ENCODE peak calls at places on chromosome 3, in eight cellular contexts. C is neural progenitor cell, B is PC-3, H is mammary epithelial cell, E is PC-9, X is GM23248, O is SK-N-MC, A is astrocyte. N is an unnamed sample.

GRCh38 chr3:185702564-185703225 is 116.6 kb downstream of the SENP2 start:
- DNase-seq in C (no peak), B (no peak), H (no peak), E (no peak), X (no peak), O (no peak), A (no peak), N (no peak)

GRCh38 chr3:141950572-141951493 is 74.4 kb downstream of the ATP1B3 start:
- DNase-seq in C (no peak), B (no peak), H (no peak), E (no peak), X (no peak), O (no peak), A (no peak), N (no peak)

GRCh38 chr3:136752046-136752326 is 192 bp downstream of the STAG1 start:
- DNase-seq in C (peak; percentile 91), B (no peak), H (no peak), E (no peak), X (peak; percentile 84), O (no peak), A (no peak), N (no peak)

GRCh38 chr3:164452707-164453106 is 625.6 kb downstream of the SI start:
- DNase-seq in C (no peak), B (no peak), H (no peak), E (no peak), X (peak; percentile 64), O (no peak), A (no peak), N (no peak)

GRCh38 chr3:125052671-125053303 is 3.0 kb downstream of the HEG1 start:
- DNase-seq in C (peak; percentile 44), B (peak; percentile 66), H (peak; percentile 40), E (no peak), X (peak; percentile 95), O (no peak), A (peak; percentile 92), N (peak; percentile 81)

GRCh38 chr3:105960381-105960780 is 91.6 kb upstream of the CBLB start:
- DNase-seq in C (peak; percentile 5), B (no peak), H (no peak), E (no peak), X (no peak), O (no peak), A (no peak), N (no peak)

GRCh38 chr3:118641608-118642007 is 393.0 kb downstream of the IGSF11 start:
- DNase-seq in C (peak; percentile 77), B (no peak), H (no peak), E (no peak), X (peak; percentile 12), O (no peak), A (no peak), N (no peak)

GRCh38 chr3:137762674-137763593 is 1.2 kb upstream of the SOX14 start:
- DNase-seq in C (no peak), B (no peak), H (no peak), E (no peak), X (no peak), O (no peak), A (no peak), N (no peak)

GRCh38 chr3:14352002-14352627 is 50.3 kb upstream of the SLC6A6 start:
- DNase-seq in C (no peak), B (peak; percentile 26), H (no peak), E (no peak), X (peak; percentile 25), O (no peak), A (no peak), N (peak; percentile 87)

GRCh38 chr3:42118762-42119361 is 27.7 kb downstream of the TRAK1 start:
- DNase-seq in C (peak; percentile 43), B (peak; percentile 85), H (peak; percentile 66), E (peak; percentile 68), X (peak; percentile 42), O (no peak), A (no peak), N (peak; percentile 43)

DNA sequence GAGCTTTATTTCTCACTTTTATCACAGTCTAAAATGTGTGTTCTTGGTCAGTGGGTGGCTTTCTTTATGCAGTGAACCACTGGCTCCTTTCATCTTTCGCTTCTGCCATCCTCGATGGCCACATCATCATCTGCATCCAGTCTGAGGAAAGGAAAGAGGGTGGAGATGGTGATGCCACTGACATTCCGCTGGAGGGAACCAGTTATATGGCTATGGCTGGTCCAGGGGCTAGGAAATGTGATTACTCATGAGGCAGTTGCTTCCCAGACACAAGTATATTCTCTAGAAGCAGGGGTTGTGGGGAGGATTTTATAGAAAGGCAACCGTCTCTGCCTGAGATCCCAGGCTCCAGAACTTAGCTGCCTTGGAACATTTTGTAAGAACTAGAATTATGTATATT is 246.7 kb upstream of the AZI2 start:
- DNase-seq in C (no peak), B (peak; percentile 24), H (no peak), E (no peak), X (no peak), O (no peak), A (no peak), N (no peak)
- TF ChIP-seq EZH2 in C (no peak), B (no peak), H (no peak), E (no peak), X (no peak), O (no peak), A (no peak), N (no peak)

GRCh38 chr3:46463120-46463867 is 1.4 kb downstream of the LTF start:
- DNase-seq in C (no peak), B (no peak), H (no peak), E (no peak), X (no peak), O (no peak), A (no peak), N (no peak)
- H3K4me3 ChIP-seq in C (no peak overlapping the region), B (no peak overlapping the region), H (no peak overlapping the region), E (no peak overlapping the region), X (no peak overlapping the region), O (no peak overlapping the region), A (no peak overlapping the region), N (no peak overlapping the region)

DNA sequence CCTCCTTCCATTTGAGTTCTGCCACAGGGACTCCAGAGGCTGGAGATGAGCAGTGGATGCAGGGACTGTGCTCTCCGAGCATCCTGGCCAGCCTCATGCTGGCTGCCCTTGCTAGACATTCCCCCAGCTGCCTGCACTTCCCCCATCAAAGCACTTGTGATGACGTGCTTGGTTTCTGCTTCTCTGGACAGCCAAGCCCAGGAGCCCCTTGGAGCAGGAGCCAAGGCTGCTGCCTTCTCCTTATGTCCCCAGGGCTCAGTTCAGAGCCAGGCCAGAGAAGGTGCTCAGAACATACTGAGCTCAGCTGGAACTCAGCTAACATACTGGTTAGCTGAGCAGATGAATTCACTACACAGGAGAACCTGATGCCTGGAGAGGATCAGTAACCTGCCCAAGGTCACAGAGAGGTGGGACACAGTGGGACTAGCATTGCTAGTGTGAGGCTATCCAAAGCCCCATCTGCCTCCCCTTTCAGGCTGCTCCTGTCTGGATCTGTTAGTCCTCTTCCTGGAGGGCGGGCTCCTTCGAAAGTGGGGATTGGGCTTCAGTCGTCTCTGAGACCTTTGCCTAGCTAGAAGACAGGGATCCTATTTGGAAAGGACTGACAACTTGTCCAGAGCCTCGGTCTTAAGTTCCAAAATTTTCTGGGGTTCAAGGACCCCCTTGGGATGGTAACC is 4.3 kb downstream of the PCBP4 start:
- DNase-seq in C (no peak), B (no peak), H (no peak), E (no peak), X (no peak), O (no peak), A (no peak), N (no peak)
- H3K27ac ChIP-seq in C (no peak overlapping the region), B (no peak overlapping the region), H (no peak overlapping the region), E (no peak overlapping the region), X (no peak overlapping the region), O (no peak overlapping the region), A (no peak overlapping the region), N (no peak overlapping the region)

DNA sequence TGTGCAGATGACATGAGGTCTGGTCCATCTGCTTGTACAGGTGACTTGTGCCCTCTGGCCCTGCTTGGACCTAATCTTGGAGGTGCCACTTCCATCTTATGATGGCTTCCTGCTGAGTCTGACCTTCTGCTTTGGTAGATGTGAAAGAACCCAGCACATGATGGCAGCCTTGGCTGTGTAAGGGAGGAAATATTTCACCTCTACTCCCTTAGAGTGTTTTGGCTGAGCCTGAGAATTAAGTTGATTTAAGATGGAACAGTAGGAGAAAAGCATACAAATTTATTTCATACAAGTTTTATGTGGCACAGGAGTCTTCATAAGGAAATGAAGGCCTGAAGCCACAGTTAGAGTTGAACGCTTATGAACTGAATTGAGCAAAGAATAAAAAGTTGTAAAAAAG is 27.6 kb upstream of the CDCP1 start:
- DNase-seq in C (no peak), B (no peak), H (no peak), E (no peak), X (no peak), O (no peak), A (no peak), N (no peak)
- TF ChIP-seq EZH2 in C (no peak), B (no peak), H (no peak), E (no peak), X (no peak), O (no peak), A (no peak), N (no peak)

GRCh38 chr3:32177702-32178198 is 60.7 kb upstream of the CMTM8 start:
- DNase-seq in C (peak; percentile 87), B (peak; percentile 97), H (peak; percentile 79), E (peak; percentile 67), X (peak; percentile 74), O (no peak), A (peak; percentile 63), N (peak; percentile 83)

GRCh38 chr3:32184187-32184730 is 54.2 kb upstream of the CMTM8 start:
- DNase-seq in C (no peak), B (no peak), H (peak; percentile 53), E (no peak), X (peak; percentile 62), O (no peak), A (peak; percentile 86), N (no peak)

GRCh38 chr3:32180151-32180850 is 58.2 kb upstream of the CMTM8 start:
- DNase-seq in C (no peak), B (no peak), H (no peak), E (no peak), X (no peak), O (no peak), A (no peak), N (no peak)

GRCh38 chr3:32181801-32182200 is 56.7 kb upstream of the CMTM8 start:
- DNase-seq in C (no peak), B (no peak), H (no peak), E (no peak), X (no peak), O (no peak), A (no peak), N (no peak)

GRCh38 chr3:32181370-32181769 is 57.1 kb upstream of the CMTM8 start:
- DNase-seq in C (no peak), B (no peak), H (no peak), E (no peak), X (no peak), O (no peak), A (no peak), N (no peak)
- H3K4me3 ChIP-seq in C (no peak overlapping the region), B (no peak overlapping the region), H (no peak overlapping the region), E (no peak overlapping the region), X (no peak overlapping the region), O (no peak overlapping the region), A (no peak overlapping the region), N (no peak overlapping the region)

GRCh38 chr3:16510620-16511319 is 2.7 kb downstream of the RFTN1 start:
- DNase-seq in C (no peak), B (no peak), H (no peak), E (no peak), X (no peak), O (no peak), A (no peak), N (no peak)
- H3K27ac ChIP-seq in C (no peak overlapping the region), B (no peak overlapping the region), H (no peak overlapping the region), E (no peak overlapping the region), X (peak overlapping the region; percentile 74), O (no peak overlapping the region), A (no peak overlapping the region), N (no peak overlapping the region)